ENCODE peak calls at places on chromosomes 2 and 18, in eight cellular contexts. B is A549, X is gastrocnemius medialis, K is uterus, S is Peyer's patch, C is prostate gland, Y is H1, Z is stomach. J is an unnamed sample.

GRCh38 chr18:9429662-9429993 is 45.7 kb upstream of the RALBP1 start:
- DNase-seq in Z (no peak), X (no peak), S (no peak), B (no peak), K (no peak), Y (no peak), C (no peak), J (no peak)

GRCh38 chr2:119753041-119753929 is 6.4 kb upstream of the PTPN4 start:
- DNase-seq in C (peak), Y (no peak), X (no peak), K (no peak), S (peak), B (peak), Z (no peak), J (no peak)

GRCh38 chr2:209773377-209773776 is 1.7 kb downstream of the UNC80 start:
- DNase-seq in B (no peak), Y (no peak), Z (no peak), S (no peak), K (no peak), C (no peak), X (no peak), J (no peak)

GRCh38 chr18:52312321-52312720 is 27.7 kb upstream of the DCC start:
- DNase-seq in S (no peak), C (no peak), Z (no peak), B (no peak), Y (no peak), X (no peak), K (no peak), J (no peak)

GRCh38 chr2:75340560-75340959 is 141.2 kb upstream of the TACR1 start:
- DNase-seq in C (no peak), S (no peak), B (no peak), X (no peak), Z (no peak), Y (no peak), K (no peak), J (no peak)

GRCh38 chr2:84741182-84741822 is 139.6 kb downstream of the TRABD2A start:
- DNase-seq in Z (peak), K (no peak), B (peak), Y (peak), C (no peak), S (peak), X (no peak), J (peak)

GRCh38 chr2:176612736-176613135 is 343.5 kb downstream of the MTX2 start:
- DNase-seq in C (no peak), B (no peak), S (no peak), K (no peak), Z (no peak), Y (no peak), X (no peak), J (peak)

GRCh38 chr18:29712785-29713184 is 1329.8 kb downstream of the DSC3 start:
- DNase-seq in S (no peak), X (no peak), C (no peak), Y (no peak), K (no peak), B (no peak), Z (no peak), J (no peak)

GRCh38 chr2:163471947-163472346 is 263.9 kb downstream of the FIGN start:
- DNase-seq in K (no peak), C (no peak), Z (no peak), Y (no peak), S (no peak), B (peak), X (no peak), J (no peak)

GRCh38 chr2:49840428-49840975 is 686.2 kb upstream of the FSHR start:
- DNase-seq in Z (no peak), B (no peak), X (no peak), C (no peak), K (no peak), S (no peak), Y (no peak), J (no peak)

GRCh38 chr2:166994588-166995336 is 106.5 kb downstream of the XIRP2 start:
- DNase-seq in Y (no peak), C (no peak), K (no peak), S (no peak), Z (no peak), X (no peak), B (no peak), J (no peak)

GRCh38 chr18:6279308-6279707 is 135.4 kb downstream of the L3MBTL4 start:
- DNase-seq in K (no peak), B (no peak), S (no peak), Y (no peak), Z (no peak), X (no peak), C (no peak), J (no peak)

GRCh38 chr2:56741601-56742102 is 557.9 kb downstream of the CCDC85A start:
- DNase-seq in K (peak), S (no peak), B (peak), C (no peak), Z (no peak), X (no peak), Y (no peak), J (peak)

GRCh38 chr18:80033181-80034067 is 810 bp upstream of the RBFA start:
- DNase-seq in X (no peak), Z (no peak), K (peak), B (peak), Y (peak), S (no peak), C (peak), J (peak)

GRCh38 chr18:9716780-9717563 is 8.9 kb downstream of the RAB31 start:
- DNase-seq in Y (no peak), C (no peak), X (no peak), S (peak), B (no peak), Z (no peak), K (no peak), J (no peak)

GRCh38 chr2:25824216-25824615 is 54.1 kb downstream of the ASXL2 start:
- DNase-seq in Z (no peak), C (no peak), K (no peak), B (no peak), Y (no peak), X (no peak), S (no peak), J (no peak)

GRCh38 chr18:60147326-60147725 is 225.2 kb downstream of the MC4R start:
- DNase-seq in X (no peak), C (no peak), K (no peak), B (no peak), S (no peak), Z (no peak), Y (no peak), J (no peak)

GRCh38 chr2:235194351-235194750 is 242.5 kb downstream of the SH3BP4 start:
- DNase-seq in S (no peak), B (no peak), Z (no peak), X (no peak), C (no peak), K (no peak), Y (no peak), J (no peak)

GRCh38 chr18:75211002-75211621 is 515 bp downstream of the TSHZ1 start:
- DNase-seq in Z (no peak), K (no peak), S (peak), Y (no peak), B (no peak), X (no peak), C (no peak), J (no peak)

GRCh38 chr18:36315736-36316135 is 18.2 kb downstream of the FHOD3 start:
- DNase-seq in Y (no peak), S (no peak), C (no peak), X (no peak), B (no peak), K (no peak), Z (no peak), J (peak)

GRCh38 chr18:2847341-2848144 is 737 bp downstream of the EMILIN2 start:
- DNase-seq in Z (no peak), X (no peak), C (no peak), K (peak), Y (no peak), S (peak), B (no peak), J (no peak)

GRCh38 chr2:42974697-42975357 is 182.4 kb upstream of the HAAO start:
- DNase-seq in X (peak), S (peak), Y (peak), B (peak), Z (peak), C (peak), K (peak), J (peak)

GRCh38 chr18:36158261-36158867 is 28.7 kb downstream of the ELP2 start:
- DNase-seq in X (no peak), S (no peak), Y (no peak), C (no peak), B (no peak), Z (no peak), K (no peak), J (peak)

GRCh38 chr2:218229239-218229638 is 12.2 kb downstream of the ARPC2 start:
- DNase-seq in C (peak), S (no peak), Y (no peak), Z (no peak), K (no peak), B (no peak), X (no peak), J (peak)

GRCh38 chr2:218229851-218230250 is 12.9 kb downstream of the ARPC2 start:
- DNase-seq in B (no peak), K (no peak), X (no peak), Z (no peak), C (no peak), Y (no peak), S (peak), J (no peak)

GRCh38 chr2:218228366-218229092 is 11.5 kb downstream of the ARPC2 start:
- DNase-seq in Z (no peak), B (no peak), C (no peak), X (no peak), Y (no peak), S (no peak), K (no peak), J (no peak)

GRCh38 chr2:218224206-218224605 is 7.2 kb downstream of the ARPC2 start:
- DNase-seq in B (no peak), Y (no peak), K (no peak), X (no peak), C (no peak), Z (no peak), S (no peak), J (no peak)

DNA sequence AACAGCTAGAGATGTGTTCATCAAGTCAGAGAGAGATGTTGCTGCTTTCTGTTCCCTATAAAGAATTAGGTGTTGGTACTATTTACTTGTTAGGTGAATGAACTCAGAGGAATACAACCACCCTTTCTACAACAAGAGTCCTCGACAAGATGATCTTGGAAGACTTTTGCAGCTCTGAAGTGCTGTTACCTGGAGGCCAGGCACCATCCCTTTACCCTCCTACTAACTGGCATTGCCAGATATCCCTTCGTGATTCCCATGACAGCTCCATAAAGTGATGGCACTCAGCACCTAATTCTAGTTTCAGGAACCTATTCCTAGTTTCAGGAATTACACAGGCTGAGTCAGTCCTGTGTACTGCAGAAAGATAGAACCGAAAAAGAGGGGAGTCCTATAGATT is 9.9 kb downstream of the ARPC2 start:
- DNase-seq in Y (no peak), B (no peak), C (no peak), X (no peak), S (no peak), K (no peak), Z (no peak), J (no peak)
- TF ChIP-seq POLR2A in Y (no peak), B (no peak), C (no peak), X (no peak), S (no peak), K (no peak), Z (no peak), J (no peak)

DNA sequence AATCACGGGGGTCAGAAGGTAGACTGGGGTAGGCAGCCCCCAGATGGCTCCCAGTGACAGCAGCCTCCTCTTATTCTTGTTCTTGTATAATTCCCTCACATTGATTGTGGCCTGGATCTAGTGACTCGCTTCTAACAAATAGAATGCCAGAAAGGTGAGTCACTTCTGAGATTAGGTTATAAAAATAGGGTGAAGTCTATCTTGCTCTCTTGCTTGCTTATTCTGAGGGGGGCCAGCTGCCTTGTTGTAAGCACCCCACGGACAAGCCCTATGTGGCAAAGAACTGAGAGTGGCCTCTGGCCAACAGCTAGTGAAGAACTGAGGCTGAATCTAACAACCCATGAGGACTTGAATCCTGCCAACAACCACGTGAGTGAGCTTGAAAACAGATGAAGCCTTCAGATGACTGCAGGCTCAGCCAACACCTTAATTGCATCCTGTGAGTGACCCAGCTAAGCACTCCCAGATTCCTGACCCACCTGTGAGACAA is 15.6 kb upstream of the RMND5A start:
- DNase-seq in S (peak), Y (no peak), B (peak), C (peak), Z (peak), K (peak), X (peak), J (peak)
- TF ChIP-seq POLR2A in S (peak), Y (no peak), B (no peak), C (no peak), Z (no peak), K (no peak), X (no peak), J (no peak)

DNA sequence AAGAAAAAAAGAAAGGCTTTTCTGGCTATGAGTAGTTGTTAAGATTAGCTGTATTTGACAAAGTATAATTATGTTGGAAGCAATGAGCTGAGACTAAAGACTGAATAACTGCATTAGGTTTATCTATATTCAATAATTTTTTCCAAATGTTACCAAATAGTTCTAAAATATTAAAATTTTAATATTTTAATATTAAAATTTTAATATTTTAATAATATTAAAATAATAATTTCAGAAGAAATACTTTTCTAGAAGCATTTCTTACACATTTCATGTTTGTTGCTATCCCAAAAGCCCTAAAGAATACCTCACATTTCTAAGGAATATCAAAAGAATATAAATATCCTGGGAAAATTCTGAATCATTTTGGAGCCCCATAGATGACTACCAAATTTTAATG is 74.7 kb downstream of the LRP2 start:
- DNase-seq in C (no peak), X (no peak), B (no peak), S (no peak), Y (no peak), K (no peak), Z (no peak), J (no peak)
- TF ChIP-seq POLR2A in C (no peak), X (no peak), B (no peak), S (no peak), Y (no peak), K (no peak), Z (no peak), J (no peak)

GRCh38 chr2:217905395-217905794 is 97.4 kb downstream of the TNS1 start:
- DNase-seq in C (peak), Z (no peak), X (peak), K (peak), S (no peak), B (no peak), Y (no peak), J (no peak)
- TF ChIP-seq POLR2A in C (peak), Z (no peak), X (peak), K (peak), S (no peak), B (no peak), Y (no peak), J (no peak)

GRCh38 chr2:113197347-113198047 is 23.7 kb downstream of the PSD4 start:
- DNase-seq in S (no peak), Y (no peak), X (no peak), C (no peak), B (no peak), K (no peak), Z (no peak), J (no peak)

GRCh38 chr2:113200736-113201490 is 27.1 kb downstream of the PSD4 start:
- DNase-seq in K (no peak), S (no peak), C (no peak), Z (no peak), Y (no peak), X (no peak), B (no peak), J (no peak)

GRCh38 chr2:113198048-113198789 is 24.4 kb downstream of the PSD4 start:
- DNase-seq in B (no peak), X (no peak), Z (no peak), C (peak), K (no peak), S (no peak), Y (no peak), J (no peak)

GRCh38 chr2:113200236-113200635 is 26.5 kb downstream of the PSD4 start:
- DNase-seq in S (no peak), X (no peak), Y (peak), K (no peak), B (no peak), Z (no peak), C (no peak), J (no peak)

DNA sequence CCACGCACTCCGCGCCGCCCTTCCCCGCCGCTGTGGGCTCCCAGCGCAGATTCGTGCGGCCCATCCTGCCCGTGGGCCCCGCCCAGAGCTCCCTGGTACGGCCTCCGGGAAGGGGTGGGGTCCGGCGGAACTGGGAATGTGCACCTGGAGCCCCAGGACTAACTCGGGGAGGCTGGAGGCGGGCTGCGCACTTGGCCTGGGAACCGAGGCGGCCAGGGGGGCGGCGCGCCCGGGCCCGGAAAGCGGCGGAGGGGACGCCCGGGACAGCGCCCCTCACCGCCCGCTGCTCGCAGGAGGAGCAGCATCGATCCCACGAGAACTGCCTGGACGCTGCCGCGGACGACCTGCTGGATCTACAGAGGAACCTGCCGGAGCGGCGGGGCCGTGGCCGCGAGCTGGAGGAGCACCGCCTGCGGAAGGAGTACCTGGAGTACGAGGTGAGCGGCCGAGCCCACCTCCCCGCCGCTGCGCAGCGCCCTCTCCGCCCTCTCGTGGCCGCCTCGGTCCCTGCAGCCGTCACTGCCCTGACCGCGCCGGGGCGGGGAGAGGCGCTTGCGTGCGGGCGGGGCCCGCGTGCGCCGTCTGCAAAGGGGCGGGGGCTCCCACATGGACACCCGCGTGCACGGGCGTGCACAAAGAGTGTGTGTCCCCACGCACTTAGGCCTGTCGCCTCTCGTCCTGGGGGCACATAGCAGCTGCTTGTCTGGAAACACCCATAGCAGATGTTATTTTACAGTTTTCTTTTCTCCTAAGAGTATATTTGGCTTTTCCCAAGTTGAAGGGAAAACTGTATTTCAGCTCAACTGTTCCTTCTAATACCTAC is 25.2 kb downstream of the PSD4 start:
- DNase-seq in Y (peak), X (peak), K (peak), C (peak), Z (peak), B (peak), S (peak), J (peak)
- TF ChIP-seq POLR2A in Y (no peak), X (peak), K (peak), C (peak), Z (no peak), B (peak), S (peak), J (no peak)